ENCODE peak calls at places on chromosomes 2 and 18, in six cellular contexts. P is stimulated activated CD8-positive, alpha-beta memory T cell treated with anti-CD3 and anti-CD28 coated beads, Interleukin-4, amount 100 ng/mL, for 1 hour; V is EH; G is BE2C; A is cardiac fibroblast; E is OCI-LY7. U is an unnamed sample.

GRCh38 chr2:231709981-231710750 is 1.8 kb downstream of the PTMA start:
- DNase-seq in E (peak), A (peak), G (peak), P (peak), V (peak), U (peak)

GRCh38 chr2:167438206-167438605 is 549.9 kb downstream of the XIRP2 start:
- DNase-seq in V (peak), E (no peak), A (peak), P (no peak), G (no peak), U (no peak)

GRCh38 chr2:145957929-145958328 is 1438.0 kb upstream of the ZEB2 start:
- DNase-seq in E (no peak), V (no peak), G (no peak), A (peak), P (no peak), U (no peak)

GRCh38 chr18:272650-273049 is 4.8 kb upstream of the THOC1 start:
- DNase-seq in E (no peak), A (no peak), P (no peak), V (no peak), G (no peak), U (no peak)

GRCh38 chr2:4522498-4523421 is 819.4 kb downstream of the DCDC2C start:
- DNase-seq in V (no peak), P (no peak), G (no peak), E (no peak), A (no peak), U (no peak)

GRCh38 chr2:67346718-67347407 is 50.3 kb upstream of the ETAA1 start:
- DNase-seq in E (no peak), P (no peak), G (no peak), A (no peak), V (peak), U (no peak)

GRCh38 chr2:197803033-197803444 is 1.4 kb upstream of the PLCL1 start:
- DNase-seq in E (peak), A (peak), V (peak), P (no peak), G (peak), U (peak)

GRCh38 chr2:128732976-128733431 is 414.3 kb upstream of the HS6ST1 start:
- DNase-seq in E (no peak), A (peak), V (peak), G (no peak), P (no peak), U (no peak)

GRCh38 chr18:46262856-46263255 is 158.7 kb downstream of the HAUS1 start:
- DNase-seq in A (no peak), V (no peak), G (no peak), P (no peak), E (no peak), U (no peak)

GRCh38 chr2:8906208-8906607 is 68.8 kb upstream of the KIDINS220 start:
- DNase-seq in A (peak), E (no peak), P (no peak), V (peak), G (no peak), U (no peak)

GRCh38 chr2:63737085-63737701 is 104.5 kb upstream of the UGP2 start:
- DNase-seq in A (no peak), P (no peak), E (no peak), G (no peak), V (peak), U (no peak)

GRCh38 chr2:131034122-131035051 is 58.9 kb downstream of the FAM168B start:
- DNase-seq in G (peak), V (peak), A (peak), P (no peak), E (no peak), U (no peak)

GRCh38 chr2:100208375-100208774 is 66.0 kb upstream of the AFF3 start:
- DNase-seq in P (no peak), E (no peak), A (no peak), V (peak), G (peak), U (no peak)

GRCh38 chr2:179174240-179174639 is 90.4 kb downstream of the SESTD1 start:
- DNase-seq in E (no peak), A (no peak), G (no peak), P (no peak), V (no peak), U (no peak)

GRCh38 chr2:60884795-60885194 is 3.4 kb downstream of the REL start:
- DNase-seq in A (peak), P (no peak), V (peak), E (no peak), G (no peak), U (no peak)

GRCh38 chr2:70903641-70904340 is 31.9 kb upstream of the ATP6V1B1 start:
- DNase-seq in A (no peak), P (no peak), V (no peak), E (no peak), G (no peak), U (no peak)

GRCh38 chr18:12879840-12880531 is 4.1 kb downstream of the PTPN2 start:
- DNase-seq in A (peak), P (no peak), G (no peak), V (no peak), E (no peak), U (peak)

GRCh38 chr2:227238242-227239237 is 74.1 kb downstream of the COL4A3 start:
- DNase-seq in G (peak), A (peak), P (peak), E (peak), V (peak), U (peak)

U was measured in germinal center.